ENCODE peak calls at places on chromosomes 16 and 17, in ten cellular contexts. X, Q, K, L, U, W, E, D, N and S are unnamed samples.

GRCh38 chr16:17273142-17273561 is 197.6 kb downstream of the XYLT1 start:
- DNase-seq in D (no peak), U (peak), E (no peak), K (peak), N (peak), W (peak), X (no peak), L (peak), Q (no peak), S (peak)

GRCh38 chr17:16939271-16939576 is 32.7 kb downstream of the TNFRSF13B start:
- DNase-seq in N (no peak), U (no peak), E (no peak), K (no peak), D (no peak), L (no peak), W (no peak), Q (no peak), X (no peak), S (no peak)

GRCh38 chr16:70490261-70490660 is 33.1 kb downstream of the COG4 start:
- DNase-seq in L (no peak), N (no peak), K (no peak), W (no peak), U (no peak), D (no peak), E (no peak), X (no peak), Q (no peak), S (peak)

GRCh38 chr17:76239538-76240274 is 587 bp downstream of the RNF157 start:
- DNase-seq in D (no peak), U (no peak), W (no peak), N (no peak), Q (no peak), K (no peak), X (no peak), L (no peak), E (no peak), S (peak)

GRCh38 chr17:68458260-68459029 is 1.1 kb upstream of the WIPI1 start:
- DNase-seq in E (no peak), W (no peak), D (peak), N (no peak), U (no peak), X (no peak), K (no peak), L (no peak), Q (no peak), S (no peak)

GRCh38 chr16:75307506-75307905 is 56.1 kb upstream of the BCAR1 start:
- DNase-seq in D (no peak), W (no peak), N (no peak), Q (no peak), L (no peak), E (no peak), X (no peak), K (no peak), U (no peak), S (no peak)

GRCh38 chr16:85275533-85276249 is 163.4 kb upstream of the CIBAR2 start:
- DNase-seq in W (peak), U (peak), L (peak), X (peak), D (peak), Q (no peak), K (peak), N (peak), E (peak), S (peak)

GRCh38 chr16:89369266-89369895 is 121.0 kb downstream of the ANKRD11 start:
- DNase-seq in D (no peak), K (no peak), U (no peak), L (no peak), E (no peak), W (no peak), Q (no peak), N (no peak), X (no peak), S (no peak)

GRCh38 chr17:63116228-63116627 is 150.2 kb downstream of the TANC2 start:
- DNase-seq in Q (no peak), W (peak), X (no peak), N (no peak), L (no peak), U (no peak), E (no peak), D (no peak), K (no peak), S (no peak)

GRCh38 chr17:29565643-29566472 is 979 bp downstream of the ABHD15 start:
- DNase-seq in W (peak), L (no peak), D (peak), N (no peak), U (no peak), E (peak), X (peak), Q (peak), K (no peak), S (no peak)

GRCh38 chr17:44005865-44006580 is 1.6 kb downstream of the NAGS start:
- DNase-seq in W (no peak), X (no peak), D (peak), E (peak), Q (no peak), U (no peak), L (no peak), N (no peak), K (peak), S (peak)

GRCh38 chr16:57270221-57271062 is 14.0 kb downstream of the PLLP start:
- DNase-seq in L (no peak), U (no peak), E (peak), Q (no peak), K (no peak), W (no peak), N (no peak), D (no peak), X (peak), S (no peak)

GRCh38 chr17:4161179-4161559 is 18.2 kb downstream of the CYB5D2 start:
- DNase-seq in U (peak), X (no peak), K (peak), Q (peak), N (peak), D (no peak), W (peak), E (peak), L (peak), S (peak)

GRCh38 chr17:60435244-60436170 is 13.2 kb downstream of the CHCT1 start:
- DNase-seq in D (peak), W (peak), X (peak), E (no peak), N (peak), Q (peak), L (peak), K (peak), U (peak), S (peak)

GRCh38 chr16:67563708-67564468 is 1.6 kb downstream of the CTCF start:
- DNase-seq in K (peak), N (peak), L (peak), X (no peak), W (no peak), E (peak), U (peak), Q (peak), D (peak), S (peak)

GRCh38 chr16:66342294-66342900 is 24.1 kb upstream of the CDH5 start:
- DNase-seq in E (no peak), D (peak), U (peak), K (no peak), W (peak), L (peak), X (no peak), Q (no peak), N (no peak), S (peak)

GRCh38 chr17:8057691-8058114 is 18.8 kb downstream of the ALOX15B start:
- DNase-seq in E (peak), N (peak), K (peak), U (peak), W (peak), X (peak), L (peak), Q (peak), D (peak), S (peak)

GRCh38 chr16:67666538-67667433 is at the start of the genes C16orf86 and ENKD1:
- DNase-seq in E (peak), L (peak), K (peak), X (peak), D (peak), W (peak), Q (peak), U (peak), N (peak), S (peak)

GRCh38 chr17:296382-296781 is 56.2 kb downstream of the RPH3AL start:
- DNase-seq in E (peak), X (no peak), U (no peak), Q (no peak), D (no peak), K (no peak), N (no peak), W (no peak), L (no peak), S (no peak)

GRCh38 chr16:1828645-1829410 is 1.8 kb downstream of the FAHD1 start:
- DNase-seq in K (no peak), W (no peak), L (no peak), Q (no peak), E (no peak), X (no peak), U (no peak), D (no peak), N (no peak), S (no peak)

GRCh38 chr16:31105677-31106213 is 2.4 kb upstream of the BCKDK start:
- DNase-seq in K (peak), L (peak), U (peak), N (peak), E (peak), X (peak), D (peak), Q (peak), W (peak), S (peak)

GRCh38 chr16:56972898-56973689 is 11.3 kb downstream of the CETP start:
- DNase-seq in K (no peak), U (no peak), E (no peak), N (no peak), L (no peak), X (no peak), D (no peak), Q (no peak), W (no peak), S (no peak)

GRCh38 chr17:48382989-48383388 is 47.0 kb downstream of the SKAP1 start:
- DNase-seq in E (no peak), D (peak), U (no peak), L (no peak), N (no peak), Q (no peak), K (no peak), X (no peak), W (no peak), S (no peak)

GRCh38 chr17:3919123-3919624 is 2.9 kb upstream of the P2RX1 start:
- DNase-seq in L (no peak), N (no peak), X (no peak), W (no peak), E (no peak), K (no peak), D (no peak), U (no peak), Q (no peak), S (no peak)

GRCh38 chr16:76280421-76280820 is 3.2 kb downstream of the CNTNAP4 start:
- DNase-seq in K (no peak), D (no peak), Q (no peak), E (no peak), N (no peak), L (no peak), X (no peak), U (no peak), W (no peak), S (no peak)

GRCh38 chr17:33874617-33875060 is 380.4 kb upstream of the CCL2 start:
- DNase-seq in W (no peak), D (no peak), X (no peak), K (no peak), U (no peak), L (no peak), E (no peak), N (no peak), Q (no peak), S (no peak)

GRCh38 chr16:82070656-82071369 is 35.8 kb downstream of the HSD17B2 start:
- DNase-seq in N (peak), K (peak), E (no peak), Q (no peak), W (no peak), U (peak), D (no peak), L (peak), X (no peak), S (peak)

GRCh38 chr16:82063456-82064082 is 28.5 kb downstream of the HSD17B2 start:
- DNase-seq in D (no peak), X (no peak), E (no peak), L (peak), N (no peak), W (no peak), K (peak), U (no peak), Q (no peak), S (peak)

GRCh38 chr16:82071421-82071820 is 36.4 kb downstream of the HSD17B2 start:
- DNase-seq in K (peak), Q (no peak), X (no peak), U (no peak), L (no peak), D (no peak), E (no peak), N (no peak), W (no peak), S (no peak)

GRCh38 chr16:82067042-82067809 is 32.2 kb downstream of the HSD17B2 start:
- DNase-seq in Q (no peak), L (no peak), K (no peak), N (peak), W (no peak), X (no peak), D (no peak), E (no peak), U (no peak), S (no peak)

DNA sequence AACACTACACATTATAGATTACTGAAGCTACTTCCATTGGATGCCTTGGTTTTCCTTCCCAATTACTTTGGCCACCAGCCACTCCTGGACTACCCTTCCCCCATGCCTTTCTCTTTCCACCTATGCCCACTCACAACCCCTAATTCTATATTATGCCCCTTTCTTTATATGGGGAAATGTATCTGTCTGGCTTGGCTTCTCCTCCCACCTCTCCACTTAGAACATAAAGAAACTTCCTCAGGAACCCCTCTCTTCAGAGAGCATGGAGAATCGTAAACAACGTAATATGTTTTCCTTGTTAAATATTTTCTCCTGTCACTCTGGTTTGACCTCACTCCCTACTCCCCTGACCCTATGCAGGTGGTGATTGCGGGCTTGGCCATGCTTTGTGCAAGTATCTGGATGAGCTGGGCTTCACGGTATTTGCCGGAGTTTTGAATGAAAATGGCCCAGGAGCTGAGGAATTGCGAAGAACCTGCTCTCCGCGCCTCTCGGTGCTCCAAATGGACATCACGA is 32.8 kb downstream of the HSD17B2 start:
- DNase-seq in U (no peak), X (no peak), N (no peak), D (no peak), Q (no peak), K (no peak), L (no peak), W (no peak), E (no peak), S (no peak)
- TF ChIP-seq CTCF in U (no peak), X (no peak), N (no peak), D (no peak), Q (no peak), K (no peak), L (no peak), W (no peak), E (no peak), S (no peak)

DNA sequence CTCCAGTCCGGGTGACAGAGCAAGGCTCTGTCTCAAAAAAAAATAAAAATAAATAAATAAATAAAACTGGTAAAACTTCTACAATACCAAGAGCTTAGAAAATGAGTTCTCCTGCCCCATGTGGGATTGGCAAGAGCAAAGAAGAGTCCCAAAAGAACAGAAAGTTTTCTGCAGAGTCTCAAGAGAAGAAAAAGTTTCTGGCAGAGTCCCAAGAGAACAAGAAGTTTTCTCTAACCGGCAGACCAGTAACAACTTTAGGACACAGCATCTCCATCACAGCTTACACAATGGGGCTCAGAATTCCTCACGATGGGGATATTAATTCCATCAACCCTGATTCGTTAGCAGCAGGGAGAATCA is 1.1 kb downstream of the SLC39A11 start:
- DNase-seq in W (no peak), Q (no peak), K (no peak), E (no peak), U (no peak), X (no peak), N (peak), D (no peak), L (peak), S (no peak)
- H3K4me3 ChIP-seq in W (peak), Q (peak), K (peak), E (peak), U (no peak), X (peak), N (peak), D (peak), L (no peak), S (peak)

GRCh38 chr16:86530251-86531192 is 20.2 kb downstream of the FOXF1 start:
- DNase-seq in X (no peak), L (no peak), W (no peak), N (no peak), Q (no peak), K (no peak), E (peak), U (no peak), D (no peak), S (no peak)
- TF ChIP-seq CTCF in X (no peak), L (no peak), W (no peak), N (no peak), Q (no peak), K (no peak), E (no peak), U (no peak), D (no peak), S (no peak)

DNA sequence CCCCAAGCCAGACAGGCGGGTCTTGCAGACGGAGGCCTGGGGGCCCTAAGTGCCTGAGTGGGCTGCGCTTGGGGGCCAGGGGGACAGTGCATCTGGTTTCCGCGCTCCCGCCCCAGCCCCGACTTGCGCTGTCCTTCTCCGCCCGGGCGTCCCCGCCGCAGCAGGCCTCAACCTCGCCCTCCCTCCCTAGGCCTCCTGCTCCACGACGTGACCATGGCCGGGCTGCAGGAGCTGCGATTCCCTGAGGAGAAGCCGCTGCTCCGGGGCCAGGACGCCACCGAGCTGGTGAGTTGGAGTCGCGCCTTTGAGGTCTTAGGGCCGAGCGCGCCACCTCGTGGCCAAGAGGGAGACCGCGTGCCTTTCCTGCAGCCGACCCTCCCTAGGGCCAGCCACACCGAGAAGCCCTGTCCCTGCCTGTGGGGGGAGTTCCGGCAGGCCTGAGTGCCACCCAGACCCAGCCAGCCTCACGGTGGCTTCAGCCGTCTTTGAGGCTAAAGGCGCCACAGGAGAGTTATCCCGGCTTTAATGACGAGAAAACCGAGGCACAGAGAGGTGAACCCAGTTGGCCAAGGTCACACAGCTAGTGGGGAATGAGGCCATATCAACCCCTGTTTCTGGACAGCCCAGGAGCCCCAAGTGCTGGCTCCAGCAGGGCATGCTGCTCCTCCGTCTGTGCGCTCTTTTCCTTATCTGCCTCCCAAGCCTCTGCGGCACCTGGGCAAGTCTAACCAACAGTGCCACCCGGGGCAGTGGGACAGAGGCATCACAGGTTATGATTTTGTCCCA is 12.2 kb upstream of the NDRG4 start:
- DNase-seq in D (peak), W (peak), L (peak), E (peak), K (peak), Q (peak), U (peak), X (peak), N (peak), S (peak)
- H3K4me3 ChIP-seq in D (peak), W (no peak), L (no peak), E (no peak), K (peak), Q (no peak), U (no peak), X (peak), N (peak), S (no peak)

GRCh38 chr17:45048795-45049563 is 2.5 kb downstream of the DCAKD start:
- DNase-seq in K (no peak), E (no peak), D (peak), N (no peak), X (no peak), L (no peak), U (no peak), W (peak), Q (no peak), S (no peak)
- TF ChIP-seq CTCF in K (peak), E (peak), D (peak), N (peak), X (peak), L (peak), U (peak), W (peak), Q (peak), S (peak)